ENCODE peak calls at places on chromosome 15, in ten cellular contexts. U is dorsolateral prefrontal cortex, K is foreskin keratinocyte, F is H9, Y is coronary artery, A is upper lobe of left lung, O is upper lobe of right lung, J is PC-3, S is IMR-90, N is heart left ventricle. E is an unnamed sample.

GRCh38 chr15:52252781-52253180 is 42.8 kb downstream of the MYO5C start:
- DNase-seq in J (peak; percentile 93), N (no peak), U (no peak), Y (no peak), K (peak; percentile 85), O (no peak), F (no peak), S (peak; percentile 96), A (no peak), E (peak; percentile 91)

GRCh38 chr15:28885630-28886430 is at the start of gene APBA2:
- DNase-seq in J (peak; percentile 56), Y (no peak), F (peak; percentile 55), K (no peak), S (peak; percentile 41), A (peak; percentile 88), O (no peak), U (no peak), N (no peak), E (peak; percentile 32)

GRCh38 chr15:29126821-29127461 is 142.7 kb downstream of the NSMCE3 start:
- DNase-seq in J (no peak), S (no peak), O (no peak), K (no peak), Y (no peak), F (no peak), N (peak; percentile 40), U (no peak), A (peak; percentile 72), E (no peak)

GRCh38 chr15:64443016-64443415 is 17.4 kb upstream of the ZNF609 start:
- DNase-seq in Y (no peak), O (no peak), J (no peak), U (no peak), F (no peak), N (no peak), K (no peak), S (peak; percentile 22), A (no peak), E (no peak)

GRCh38 chr15:93831641-93832040 is 399.7 kb upstream of the MCTP2 start:
- DNase-seq in Y (no peak), S (no peak), O (no peak), A (no peak), F (no peak), U (no peak), N (no peak), K (peak; percentile 63), J (no peak), E (peak; percentile 14)

GRCh38 chr15:52503788-52504496 is 24.7 kb downstream of the MYO5A start:
- DNase-seq in F (no peak), O (no peak), N (no peak), A (no peak), U (no peak), S (peak; percentile 86), Y (no peak), K (no peak), J (peak; percentile 21), E (peak; percentile 57)

GRCh38 chr15:39704684-39705083 is 78.0 kb downstream of the FSIP1 start:
- DNase-seq in S (peak; percentile 31), A (no peak), J (no peak), N (no peak), K (peak; percentile 35), U (no peak), Y (no peak), O (no peak), F (no peak), E (no peak)

GRCh38 chr15:38547255-38547997 is 17.2 kb downstream of the RASGRP1 start:
- DNase-seq in U (no peak), A (peak; percentile 8), K (no peak), Y (no peak), F (no peak), O (no peak), N (no peak), S (peak; percentile 70), J (no peak), E (no peak)

GRCh38 chr15:68794869-68795268 is 25.8 kb downstream of the ANP32A start:
- DNase-seq in A (no peak), S (no peak), F (no peak), N (no peak), U (no peak), K (no peak), J (no peak), Y (no peak), O (no peak), E (no peak)

GRCh38 chr15:68795298-68795848 is 25.3 kb downstream of the ANP32A start:
- DNase-seq in S (peak; percentile 57), Y (peak; percentile 88), K (peak; percentile 88), F (peak; percentile 94), A (peak; percentile 91), N (peak; percentile 92), O (peak; percentile 93), J (no peak), U (peak; percentile 93), E (peak; percentile 95)

GRCh38 chr15:68793776-68794175 is 26.9 kb downstream of the ANP32A start:
- DNase-seq in O (no peak), S (no peak), U (no peak), F (no peak), N (no peak), Y (no peak), J (no peak), A (no peak), K (no peak), E (no peak)

GRCh38 chr15:68792901-68793766 is 27.6 kb downstream of the ANP32A start:
- DNase-seq in S (no peak), U (no peak), J (no peak), K (no peak), O (peak; percentile 84), N (no peak), Y (no peak), A (no peak), F (no peak), E (no peak)

DNA sequence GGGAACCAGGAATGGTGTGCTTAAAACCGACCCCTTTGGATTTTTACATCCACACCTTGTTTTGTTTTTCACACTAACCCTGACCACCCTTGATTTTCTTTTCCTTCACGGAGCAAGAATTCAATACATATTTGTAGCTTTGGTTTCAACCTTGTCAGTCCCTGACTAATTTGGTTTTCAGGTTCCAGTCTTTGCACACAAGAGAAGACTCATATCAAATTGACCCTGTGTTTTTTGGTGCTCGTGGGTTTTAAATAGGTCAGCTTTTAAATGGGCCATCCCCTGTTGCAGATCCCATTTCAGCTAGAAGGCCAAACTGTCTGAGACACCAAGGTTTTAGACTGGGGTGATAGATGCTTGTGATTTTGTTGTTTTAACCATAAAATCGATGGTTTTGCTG is 26.4 kb downstream of the ANP32A start:
- DNase-seq in O (no peak), J (no peak), A (no peak), N (no peak), U (no peak), Y (no peak), F (no peak), K (no peak), S (no peak), E (no peak)
- H3K27ac ChIP-seq in O (peak overlapping the region; percentile 75), J (no peak overlapping the region), A (peak overlapping the region; percentile 81), N (peak overlapping the region; percentile 72), U (peak overlapping the region; percentile 91), Y (peak overlapping the region; percentile 51), F (no peak overlapping the region), K (no peak overlapping the region), S (no peak overlapping the region), E (no peak overlapping the region)

DNA sequence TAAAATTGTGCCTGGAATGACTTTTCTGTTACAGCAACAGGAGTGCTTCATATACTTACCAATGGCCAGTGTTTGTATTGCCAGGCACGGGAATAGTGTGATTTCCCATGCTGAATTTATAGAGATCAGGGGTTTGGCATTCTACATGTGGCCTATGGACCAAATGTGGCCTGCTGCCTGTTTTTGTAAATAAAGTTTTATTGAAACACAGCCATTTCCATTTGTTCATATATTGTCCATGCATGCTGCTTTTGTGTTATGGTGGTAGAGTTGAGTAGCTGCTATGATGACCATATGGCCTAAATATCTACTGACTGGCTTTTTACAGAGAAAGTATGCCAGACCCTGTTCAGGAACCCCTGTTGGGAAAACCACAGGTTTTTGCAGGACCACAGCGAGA is 55.6 kb downstream of the SLCO3A1 start:
- DNase-seq in N (no peak), F (no peak), S (no peak), U (no peak), K (no peak), Y (no peak), O (no peak), J (no peak), A (no peak), E (no peak)
- TF ChIP-seq CTCF in N (no peak), F (no peak), S (no peak), U (no peak), K (no peak), Y (no peak), O (no peak), J (no peak), A (no peak), E (no peak)

GRCh38 chr15:45197512-45197911 is 9.7 kb upstream of the SHF start:
- DNase-seq in U (no peak), J (no peak), S (no peak), F (no peak), A (no peak), O (no peak), K (peak; percentile 47), Y (no peak), N (no peak), E (peak; percentile 50)

GRCh38 chr15:45200799-45201556 is 13.2 kb upstream of the SHF start:
- DNase-seq in K (peak; percentile 72), U (peak; percentile 94), S (peak; percentile 83), O (peak; percentile 91), Y (peak; percentile 87), F (peak; percentile 86), N (peak; percentile 86), A (peak; percentile 88), J (peak; percentile 91), E (peak; percentile 70)

GRCh38 chr15:45200001-45200798 is 12.4 kb upstream of the SHF start:
- DNase-seq in J (peak; percentile 97), O (peak; percentile 94), S (peak; percentile 98), A (no peak), N (peak; percentile 95), F (peak; percentile 94), U (peak; percentile 99), Y (peak; percentile 98), K (peak; percentile 86), E (peak; percentile 84)

GRCh38 chr15:45199136-45199810 is 11.5 kb upstream of the SHF start:
- DNase-seq in K (peak; percentile 23), N (no peak), O (no peak), J (peak; percentile 26), A (no peak), S (no peak), Y (no peak), U (no peak), F (peak; percentile 40), E (no peak)

DNA sequence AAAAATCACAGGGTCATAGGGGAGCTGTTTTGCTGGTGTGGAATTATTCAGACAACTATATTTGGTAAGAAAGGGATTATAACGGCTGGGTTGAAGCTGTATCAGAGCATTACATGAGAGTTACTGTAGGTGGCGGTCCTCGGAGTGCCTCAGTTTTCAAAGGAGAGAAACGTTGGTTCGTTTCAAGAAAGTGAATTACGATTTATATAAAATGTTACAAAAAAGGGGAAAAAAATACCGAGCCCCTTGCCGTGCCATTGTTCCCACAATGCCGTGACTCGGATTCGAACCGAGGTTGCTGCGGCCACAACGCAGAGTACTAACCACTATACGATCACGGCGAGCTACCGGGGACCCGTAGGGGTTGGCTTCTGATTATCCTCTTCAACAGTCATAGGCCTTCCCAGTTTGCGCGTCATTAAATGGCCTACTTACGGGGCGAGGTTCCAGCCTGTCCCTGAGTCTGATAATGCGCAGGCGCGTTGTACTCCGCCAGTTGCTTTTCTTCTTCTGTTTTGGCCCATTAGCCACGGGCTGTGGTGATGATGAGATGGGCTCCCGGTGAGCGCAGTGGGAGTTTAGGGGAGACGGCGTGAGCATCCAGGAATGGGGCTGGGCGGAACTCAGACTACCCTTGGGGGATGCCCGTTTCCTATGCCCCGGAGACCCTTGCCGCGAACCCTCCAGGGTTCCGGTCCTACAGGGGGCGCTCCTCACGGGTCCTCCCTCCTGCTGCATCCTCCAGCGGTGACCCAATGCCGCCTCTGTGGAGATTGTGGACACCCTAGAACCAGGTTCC is 10.8 kb upstream of the SHF start:
- DNase-seq in N (peak; percentile 92), Y (peak; percentile 98), K (peak; percentile 86), J (peak; percentile 98), U (peak; percentile 98), S (peak; percentile 96), O (peak; percentile 93), A (peak; percentile 86), F (peak; percentile 95), E (peak; percentile 93)
- H3K27ac ChIP-seq in N (peak overlapping the region; percentile 99), Y (peak overlapping the region; percentile 91), K (no peak overlapping the region), J (no peak overlapping the region), U (peak overlapping the region; percentile 97), S (peak overlapping the region; percentile 73), O (peak overlapping the region; percentile 97), A (peak overlapping the region; percentile 96), F (no peak overlapping the region), E (peak overlapping the region; percentile 92)

DNA sequence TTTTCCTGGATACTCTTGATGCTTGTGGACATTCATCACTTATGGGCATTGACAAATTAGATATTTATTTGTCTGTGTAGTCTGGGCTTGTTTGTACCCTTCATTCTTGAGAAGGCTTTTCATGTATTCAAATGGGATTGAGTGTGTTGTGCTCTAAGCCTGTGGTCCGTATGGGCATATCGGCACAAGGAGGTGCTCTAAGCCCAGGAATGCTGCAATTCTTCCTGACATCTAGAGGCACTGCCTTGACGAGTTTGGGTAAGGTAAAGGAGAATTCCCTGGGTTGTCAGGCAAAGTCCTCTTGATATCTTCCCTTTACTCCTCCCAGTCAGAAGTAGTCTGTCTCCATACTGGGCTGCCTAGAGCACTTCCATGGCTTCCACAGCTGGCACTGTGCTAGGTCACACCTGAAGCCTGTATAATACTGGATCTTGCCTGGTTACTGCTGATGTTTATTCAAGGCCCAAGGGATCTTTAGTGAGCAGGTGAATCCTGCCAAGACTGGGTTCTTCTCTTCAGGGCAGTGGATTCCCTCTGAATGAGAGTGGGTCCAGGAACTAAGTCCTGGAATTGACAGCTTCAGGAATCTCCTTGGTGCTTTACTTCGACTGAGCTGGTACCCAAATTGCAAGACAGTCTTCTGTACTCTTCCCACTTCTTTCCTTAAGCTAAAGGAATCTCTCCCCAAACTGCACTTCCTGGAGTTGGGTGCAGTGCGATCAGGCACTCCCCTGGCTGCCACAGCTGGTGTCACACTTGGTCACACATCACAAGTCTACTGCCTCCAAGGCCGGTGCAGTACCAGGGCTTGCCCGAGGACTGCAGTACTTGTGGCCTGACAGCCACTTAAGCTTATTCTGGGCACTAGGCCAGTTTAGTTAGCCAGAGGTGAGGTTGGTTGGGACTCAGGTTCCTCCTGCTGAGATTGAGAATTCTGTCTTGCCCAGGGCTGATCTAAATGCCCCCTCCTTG is 46.0 kb downstream of the GALK2 start:
- DNase-seq in A (no peak), U (no peak), N (peak; percentile 65), Y (no peak), S (no peak), O (peak; percentile 77), K (no peak), F (no peak), J (peak; percentile 42), E (no peak)
- TF ChIP-seq CTCF in A (peak; percentile 23), U (no peak), N (no peak), Y (no peak), S (no peak), O (peak; percentile 29), K (no peak), F (peak; percentile 51), J (no peak), E (no peak)

E was measured in RWPE1.